ENCODE peak calls at places on chromosomes 11 and 22, in eight cellular contexts. W is IMR-90; Y is left lung; A is tibial nerve; R is CD8-positive, alpha-beta memory T cell; L is PC-3; E is neuronal stem cell; B is aorta. M is an unnamed sample.

GRCh38 chr11:396948-397548 is 3.0 kb downstream of the PKP3 start:
- DNase-seq in W (peak; percentile 36), B (peak; percentile 89), R (no peak), E (no peak), A (no peak), L (no peak), Y (peak; percentile 61), M (no peak)

GRCh38 chr22:18068381-18068988 is 9.3 kb upstream of the PEX26 start:
- DNase-seq in W (peak; percentile 44), B (peak; percentile 76), L (no peak), A (no peak), Y (no peak), R (no peak), E (no peak), M (no peak)

GRCh38 chr11:5288912-5289525 is 12.7 kb downstream of the OR51B4 start:
- DNase-seq in L (no peak), W (peak; percentile 44), Y (no peak), B (no peak), A (no peak), E (no peak), R (no peak), M (no peak)

GRCh38 chr11:117913736-117914397 is 15.3 kb downstream of the TMPRSS13 start:
- DNase-seq in W (no peak), E (no peak), A (no peak), L (no peak), B (no peak), Y (peak; percentile 2), R (no peak), M (no peak)

GRCh38 chr11:27882066-27882697 is 181.9 kb upstream of the BDNF start:
- DNase-seq in Y (no peak), L (peak; percentile 69), R (no peak), W (peak; percentile 28), A (no peak), B (no peak), E (no peak), M (no peak)

GRCh38 chr11:86484164-86484794 is 109.6 kb downstream of the CCDC81 start:
- DNase-seq in R (no peak), L (peak; percentile 92), B (peak; percentile 89), W (peak; percentile 100), E (no peak), A (no peak), Y (no peak), M (no peak)

GRCh38 chr22:26894766-26895485 is 237.5 kb downstream of the MIAT start:
- DNase-seq in L (peak; percentile 71), A (no peak), E (no peak), Y (no peak), R (no peak), W (peak; percentile 92), B (no peak), M (no peak)

GRCh38 chr11:132231656-132232173 is 861.3 kb downstream of the NTM start:
- DNase-seq in L (no peak), B (no peak), E (no peak), R (no peak), A (no peak), W (no peak), Y (no peak), M (no peak)

GRCh38 chr22:48736593-48737460 is 1090.8 kb downstream of the BRD1 start:
- DNase-seq in B (peak; percentile 52), Y (no peak), A (no peak), R (no peak), L (no peak), E (no peak), W (no peak), M (no peak)

GRCh38 chr11:1548221-1549070 is 23.6 kb downstream of the DUSP8 start:
- DNase-seq in E (no peak), L (peak; percentile 53), R (no peak), Y (peak; percentile 87), A (no peak), W (peak; percentile 42), B (peak; percentile 92), M (no peak)

GRCh38 chr11:21640491-21640890 is 552.4 kb upstream of the ANO5 start:
- DNase-seq in R (no peak), E (no peak), W (no peak), L (no peak), B (no peak), A (no peak), Y (no peak), M (no peak)

DNA sequence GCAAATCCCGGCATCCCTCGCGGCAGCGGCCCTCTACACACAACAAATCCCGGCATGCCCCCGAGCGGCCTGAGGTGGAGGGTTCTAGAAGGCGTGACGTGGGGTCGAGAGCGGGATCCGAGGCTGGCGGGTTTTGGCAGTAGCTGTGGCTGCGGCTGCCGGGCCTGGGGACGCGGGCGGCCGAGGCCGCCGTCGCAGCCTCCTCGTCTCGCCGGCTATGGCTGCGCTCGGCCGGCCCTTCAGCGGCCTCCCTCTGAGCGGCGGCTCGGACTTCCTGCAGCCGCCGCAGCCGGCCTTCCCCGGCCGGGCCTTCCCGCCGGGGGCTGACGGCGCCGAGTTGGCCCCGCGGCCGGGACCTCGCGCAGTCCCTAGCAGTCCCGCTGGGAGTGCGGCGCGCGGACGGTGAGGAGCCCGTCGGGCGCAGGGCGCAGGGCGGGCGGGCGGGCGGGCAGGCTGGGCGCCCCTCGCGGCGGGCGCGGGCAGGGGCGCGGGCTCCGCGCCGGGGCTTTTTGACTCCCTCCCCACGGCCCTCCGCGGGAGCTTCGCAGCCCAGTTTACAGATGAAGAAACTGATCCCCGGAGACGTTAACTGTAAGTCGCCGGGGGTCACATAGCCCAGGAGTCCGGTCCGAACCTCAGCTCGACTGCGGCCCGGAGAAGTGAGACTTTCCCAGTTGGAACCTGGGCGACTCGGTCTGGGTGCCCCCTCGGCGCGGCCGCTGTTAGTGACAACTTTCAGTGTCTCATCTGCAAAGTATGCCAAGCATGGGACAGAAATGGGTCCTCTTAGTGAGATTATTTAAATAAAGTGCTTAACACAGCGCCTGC is at the start of gene CCDC117:
- DNase-seq in W (peak; percentile 95), L (peak; percentile 79), Y (peak; percentile 97), B (peak; percentile 98), R (peak; percentile 89), E (peak; percentile 87), A (peak; percentile 93), M (peak; percentile 98)
- H3K4me1 ChIP-seq in W (no peaks in the 10 kb centered on the region), L (peaks cover 4% of the 10 kb centered on the region), Y (peaks cover 30% of the 10 kb centered on the region), B (no peaks in the 10 kb centered on the region), R (peaks cover 24% of the 10 kb centered on the region), E (no peaks in the 10 kb centered on the region), A (peaks cover 28% of the 10 kb centered on the region), M (peaks cover 17% of the 10 kb centered on the region)

GRCh38 chr11:65493367-65494176 is 5.3 kb upstream of the MALAT1 start:
- DNase-seq in L (peak; percentile 99), E (no peak), R (no peak), Y (peak; percentile 89), B (peak; percentile 92), A (peak; percentile 71), W (peak; percentile 97), M (peak; percentile 92)

GRCh38 chr11:65492387-65492636 is 6.5 kb upstream of the MALAT1 start:
- DNase-seq in A (no peak), E (no peak), W (no peak), R (no peak), Y (no peak), B (no peak), L (no peak), M (no peak)

GRCh38 chr11:65491163-65491465 is 7.7 kb upstream of the MALAT1 start:
- DNase-seq in Y (no peak), E (no peak), R (no peak), L (no peak), A (no peak), W (no peak), B (peak; percentile 63), M (peak; percentile 64)

GRCh38 chr11:65491614-65492386 is 7.0 kb upstream of the MALAT1 start:
- DNase-seq in A (peak; percentile 81), Y (peak; percentile 87), B (peak; percentile 94), E (no peak), W (peak; percentile 98), L (peak; percentile 94), R (no peak), M (peak; percentile 95)

DNA sequence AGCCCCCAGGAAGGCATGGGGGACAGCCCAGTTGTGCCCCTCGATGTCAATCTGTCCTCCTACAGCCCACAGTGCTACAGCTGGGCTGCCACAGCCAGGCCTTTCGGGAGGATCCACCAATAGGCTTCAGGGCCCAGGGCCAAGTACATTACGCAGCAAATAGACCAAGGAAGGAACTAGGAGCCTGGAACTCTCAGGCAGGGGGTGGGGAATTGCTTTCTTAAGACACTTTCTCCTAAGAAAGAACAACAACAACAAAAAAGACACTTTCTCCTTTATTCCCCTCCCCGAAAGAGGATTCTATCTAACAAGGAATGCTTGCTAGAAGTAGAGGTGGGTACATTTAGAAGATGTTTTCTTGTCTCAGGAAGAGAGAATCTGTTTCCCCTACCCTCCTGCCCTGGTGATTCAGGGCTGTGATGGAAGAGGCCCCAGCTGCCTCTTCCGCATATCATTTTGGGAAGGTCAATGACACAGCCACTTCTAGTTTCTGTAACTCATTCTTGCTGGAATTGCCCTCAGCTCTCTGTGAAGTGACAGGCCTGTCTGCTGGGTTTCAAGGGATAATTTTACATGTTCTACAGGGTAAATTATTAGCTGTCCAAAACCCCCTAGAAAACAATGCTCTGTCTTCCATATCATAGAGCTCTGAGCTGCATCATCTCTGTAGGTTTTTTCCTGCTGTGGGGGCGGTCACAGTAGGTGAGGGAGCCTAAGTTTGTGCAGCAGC is 6.0 kb upstream of the MALAT1 start:
- DNase-seq in E (no peak), L (no peak), A (peak; percentile 86), Y (peak; percentile 89), R (no peak), B (peak; percentile 91), W (peak; percentile 89), M (peak; percentile 93)
- H3K4me1 ChIP-seq in E (peaks cover 68% of the 10 kb centered on the region), L (peaks cover 71% of the 10 kb centered on the region), A (peaks cover 93% of the 10 kb centered on the region), Y (peaks cover 93% of the 10 kb centered on the region), R (peaks cover 16% of the 10 kb centered on the region), B (peaks cover 2% of the 10 kb centered on the region), W (peaks cover 53% of the 10 kb centered on the region), M (peaks cover 94% of the 10 kb centered on the region)

DNA sequence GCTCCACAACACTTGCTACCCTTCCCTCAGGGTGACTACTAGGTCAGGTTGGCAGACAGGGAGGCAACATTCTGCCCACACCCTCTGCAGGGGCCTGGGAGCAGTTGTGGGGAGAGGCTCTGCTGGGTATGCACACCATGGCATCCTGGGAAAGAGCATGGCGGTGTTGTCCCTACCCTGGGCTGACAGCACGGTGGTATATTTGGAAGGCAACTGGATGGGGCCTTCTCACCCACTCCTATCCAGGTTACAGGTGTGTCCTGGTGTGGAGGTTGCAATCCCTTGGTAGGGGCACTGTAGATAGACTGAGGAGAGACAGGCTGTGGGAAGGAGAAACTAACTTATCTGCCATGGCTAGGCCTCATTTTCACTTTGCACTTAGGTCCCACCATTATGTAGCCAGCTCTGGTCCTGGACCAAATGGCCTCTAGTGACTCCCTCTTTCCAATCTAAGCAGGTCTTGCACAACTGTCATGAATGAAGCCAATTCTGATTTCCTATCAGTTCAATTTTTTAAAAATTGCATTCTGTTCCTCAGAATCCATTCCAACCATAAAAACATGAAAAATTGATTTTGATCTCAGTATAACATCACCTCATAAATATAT is 54.0 kb upstream of the CD44 start:
- DNase-seq in R (no peak), A (no peak), E (no peak), W (no peak), L (no peak), Y (no peak), B (no peak), M (no peak)
- H3K4me1 ChIP-seq in R (peaks cover 72% of the 10 kb centered on the region), A (peaks cover 31% of the 10 kb centered on the region), E (peaks cover 28% of the 10 kb centered on the region), W (peaks cover 14% of the 10 kb centered on the region), L (peaks cover 26% of the 10 kb centered on the region), Y (peaks cover 51% of the 10 kb centered on the region), B (peaks cover 14% of the 10 kb centered on the region), M (peaks cover 83% of the 10 kb centered on the region)

DNA sequence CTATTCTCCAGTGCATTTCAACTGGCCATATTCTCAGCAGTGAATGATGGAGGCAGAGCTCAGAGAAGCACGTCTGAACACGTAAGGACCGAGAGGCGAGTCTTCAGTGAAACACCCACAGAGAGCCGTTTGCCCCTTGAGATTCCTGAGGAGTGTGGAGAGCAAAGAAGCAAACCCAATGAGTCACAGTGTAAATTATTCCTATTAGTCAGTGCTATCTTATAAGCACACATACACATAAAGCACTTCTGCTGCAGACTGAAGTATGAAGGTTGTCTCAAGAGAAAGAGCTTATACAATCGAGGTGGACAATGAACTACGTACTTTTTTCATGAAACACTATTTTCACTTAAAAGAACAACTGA is 37.4 kb downstream of the GALNT18 start:
- DNase-seq in E (no peak), L (peak; percentile 92), B (no peak), Y (peak; percentile 68), R (no peak), W (peak; percentile 97), A (no peak), M (no peak)
- H3K4me1 ChIP-seq in E (no peaks in the 10 kb centered on the region), L (peaks cover 40% of the 10 kb centered on the region), B (peaks cover 11% of the 10 kb centered on the region), Y (peaks cover 35% of the 10 kb centered on the region), R (no peaks in the 10 kb centered on the region), W (peaks cover 4% of the 10 kb centered on the region), A (peaks cover 47% of the 10 kb centered on the region), M (peaks cover 27% of the 10 kb centered on the region)